ENCODE peak calls at places on chromosomes 4 and X, in four cellular contexts. One of them, this sample, is unnamed.

GRCh38 chr4:56460085-56460484 is 7.3 kb upstream of the SRP72 start:
- DNase-seq in adrenal gland: no peak
- DNase-seq in cerebellum: no peak
- DNase-seq in germinal center: no peak
- DNase-seq in this sample: no peak

GRCh38 chr4:187184513-187184912 is 460.9 kb upstream of the FAT1 start:
- DNase-seq in adrenal gland: no peak
- DNase-seq in cerebellum: no peak
- DNase-seq in germinal center: no peak
- DNase-seq in this sample: no peak

GRCh38 chrX:136354201-136354600 is 53.4 kb downstream of the ADGRG4 start:
- DNase-seq in adrenal gland: no peak
- DNase-seq in cerebellum: no peak
- DNase-seq in germinal center: no peak
- DNase-seq in this sample: no peak

GRCh38 chrX:26952213-26952612 is 510.9 kb downstream of the PPP4R3C start:
- DNase-seq in adrenal gland: no peak
- DNase-seq in cerebellum: no peak
- DNase-seq in germinal center: no peak
- DNase-seq in this sample: no peak

GRCh38 chr4:84220990-84221389 is 278.1 kb downstream of the NKX6-1 start:
- DNase-seq in adrenal gland: no peak
- DNase-seq in cerebellum: no peak
- DNase-seq in germinal center: no peak
- DNase-seq in this sample: no peak

GRCh38 chr4:186948361-186949291 is 225.0 kb upstream of the FAT1 start:
- DNase-seq in adrenal gland: no peak
- DNase-seq in cerebellum: no peak
- DNase-seq in germinal center: no peak
- DNase-seq in this sample: no peak

GRCh38 chrX:8179653-8180052 is 8.6 kb upstream of the VCX2 start:
- DNase-seq in adrenal gland: no peak
- DNase-seq in cerebellum: peak
- DNase-seq in germinal center: no peak
- DNase-seq in this sample: peak

GRCh38 chr4:140856692-140857091 is 100.5 kb upstream of the TBC1D9 start:
- DNase-seq in adrenal gland: peak
- DNase-seq in cerebellum: no peak
- DNase-seq in germinal center: no peak
- DNase-seq in this sample: no peak

GRCh38 chr4:13535708-13536361 is 8.5 kb downstream of the NKX3-2 start:
- DNase-seq in adrenal gland: no peak
- DNase-seq in cerebellum: no peak
- DNase-seq in germinal center: peak
- DNase-seq in this sample: no peak

GRCh38 chrX:137234651-137235402 is 201.0 kb upstream of the GPR101 start:
- DNase-seq in adrenal gland: no peak
- DNase-seq in cerebellum: no peak
- DNase-seq in germinal center: no peak
- DNase-seq in this sample: no peak

GRCh38 chrX:123807825-123808416 is 51.9 kb upstream of the XIAP start:
- DNase-seq in adrenal gland: no peak
- DNase-seq in cerebellum: no peak
- DNase-seq in germinal center: no peak
- DNase-seq in this sample: peak

GRCh38 chrX:119729408-119730201 is 28.8 kb upstream of the SOWAHD start:
- DNase-seq in adrenal gland: peak
- DNase-seq in cerebellum: peak
- DNase-seq in germinal center: peak
- DNase-seq in this sample: peak

GRCh38 chrX:19912-20571 is 261.1 kb upstream of the PLCXD1 start:
- DNase-seq in adrenal gland: no peak
- DNase-seq in cerebellum: no peak
- DNase-seq in germinal center: no peak
- DNase-seq in this sample: peak